ENCODE peak calls at places on chromosomes 2 and 18, in five cellular contexts. Q is upper lobe of right lung; L is CD8-positive, alpha-beta memory T cell; W is aorta; V is CD4-positive, CD25-positive, alpha-beta regulatory T cell. U is an unnamed sample.

GRCh38 chr2:172168917-172169346 is 66.2 kb upstream of the DLX2 start:
- DNase-seq in W (no peak), Q (no peak), V (no peak), L (no peak), U (no peak)

GRCh38 chr18:58674159-58674558 is 2.9 kb downstream of the MALT1 start:
- DNase-seq in W (no peak), L (no peak), Q (no peak), V (no peak), U (no peak)

GRCh38 chr2:196939381-196939780 is 12.9 kb upstream of the PGAP1 start:
- DNase-seq in Q (no peak), V (no peak), W (no peak), L (no peak), U (no peak)

GRCh38 chr18:9826666-9827065 is 59.1 kb upstream of the TXNDC2 start:
- DNase-seq in Q (no peak), W (no peak), V (no peak), L (no peak), U (no peak)

GRCh38 chr18:22765889-22766288 is 167.2 kb upstream of the RBBP8 start:
- DNase-seq in Q (no peak), L (no peak), W (no peak), V (no peak), U (no peak)

GRCh38 chr18:35369126-35369525 is 8.0 kb downstream of the ZNF396 start:
- DNase-seq in V (no peak), L (no peak), W (no peak), Q (no peak), U (no peak)

GRCh38 chr2:10493636-10494281 is 45.6 kb upstream of the ODC1 start:
- DNase-seq in Q (peak; percentile 85), W (no peak), L (peak; percentile 69), V (peak; percentile 88), U (peak; percentile 71)

GRCh38 chr2:8278709-8279354 is 403.0 kb upstream of the ID2 start:
- DNase-seq in Q (no peak), L (no peak), W (no peak), V (no peak), U (no peak)

GRCh38 chr2:238506669-238507068 is 79.9 kb downstream of the ASB1 start:
- DNase-seq in L (no peak), V (no peak), W (no peak), Q (peak; percentile 22), U (no peak)

GRCh38 chr18:73691624-73692023 is 456.0 kb downstream of the FBXO15 start:
- DNase-seq in Q (no peak), W (no peak), L (no peak), V (no peak), U (no peak)

GRCh38 chr2:238009563-238009962 is 42.7 kb downstream of the UBE2F start:
- DNase-seq in Q (no peak), W (no peak), L (no peak), V (no peak), U (no peak)

GRCh38 chr2:241859436-241860183 is 916 bp upstream of the PDCD1 start:
- DNase-seq in Q (peak; percentile 66), L (peak; percentile 44), V (peak; percentile 28), W (peak; percentile 77), U (no peak)

GRCh38 chr2:26754972-26755670 is 9.0 kb upstream of the SLC35F6 start:
- DNase-seq in Q (no peak), L (no peak), W (no peak), V (no peak), U (no peak)

GRCh38 chr2:235244497-235245215 is 249.2 kb upstream of the AGAP1 start:
- DNase-seq in L (no peak), Q (no peak), W (no peak), V (no peak), U (no peak)
- H3K4me3 ChIP-seq in L (no peak overlapping the region), Q (no peak overlapping the region), W (no peak overlapping the region), V (no peak overlapping the region), U (no peak overlapping the region)

DNA sequence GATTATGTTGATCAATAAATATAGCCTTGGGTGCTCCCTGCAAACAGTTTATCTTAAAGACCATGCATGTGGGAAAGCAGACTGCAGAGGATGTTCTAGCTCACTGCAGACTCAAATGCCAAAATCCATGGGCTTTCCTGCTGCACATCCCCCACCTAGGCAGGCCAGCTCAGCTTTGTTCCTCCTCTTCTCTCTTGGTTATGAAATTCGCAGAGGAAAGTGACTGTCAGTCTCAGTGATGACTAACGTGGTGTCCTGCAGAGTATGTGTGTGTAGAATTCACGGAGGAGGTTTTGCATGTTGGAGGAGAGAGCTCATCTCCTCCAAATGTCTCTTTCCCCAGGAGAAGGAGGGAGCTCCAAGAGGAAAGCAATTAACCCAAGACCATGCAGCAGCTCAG is 21.5 kb upstream of the KCNS3 start:
- DNase-seq in L (no peak), V (no peak), Q (no peak), W (no peak), U (no peak)
- H3K27ac ChIP-seq in L (no peak overlapping the region), V (no peak overlapping the region), Q (no peak overlapping the region), W (no peak overlapping the region), U (no peak overlapping the region)

DNA sequence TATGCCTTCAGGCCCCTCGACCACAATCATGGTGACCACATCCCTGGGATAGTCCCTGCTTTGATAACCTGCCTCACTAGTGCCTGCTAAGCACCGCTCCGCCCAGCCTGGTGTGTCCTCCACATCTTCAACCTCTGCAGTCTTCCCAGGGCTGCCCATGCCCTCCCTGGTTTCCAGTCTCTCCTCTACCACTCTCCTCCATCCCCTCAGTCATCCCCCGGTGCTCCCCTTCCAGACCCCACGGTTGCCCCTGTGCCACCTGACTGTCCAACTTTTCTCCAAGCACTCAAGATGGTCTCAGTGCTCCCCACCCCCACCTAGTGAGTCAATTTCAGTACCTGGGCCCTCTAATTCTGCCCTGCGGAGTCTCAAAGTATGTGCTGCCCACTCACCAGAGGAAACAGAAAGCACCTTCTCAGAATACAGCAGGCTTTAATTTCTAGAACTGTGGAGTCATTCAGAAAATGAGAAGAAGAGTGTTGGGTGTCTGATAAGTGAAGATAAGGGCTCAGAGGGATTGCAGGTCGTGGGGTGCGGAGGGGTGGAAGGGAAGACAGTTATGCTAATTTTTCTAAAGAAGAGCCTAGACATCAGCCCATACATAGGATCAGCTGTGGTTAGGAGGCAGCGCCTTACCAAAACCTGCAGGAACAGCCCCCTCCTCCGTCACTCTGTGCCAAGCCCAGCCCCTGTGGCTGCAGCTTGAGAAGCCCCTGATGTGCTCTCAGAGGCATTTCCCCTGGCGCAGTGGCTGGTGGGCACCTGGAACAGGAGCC is 53.6 kb upstream of the CAB39 start:
- DNase-seq in V (no peak), W (no peak), L (no peak), Q (no peak), U (peak; percentile 18)
- H3K4me1 ChIP-seq in V (peaks cover 77% of the 10 kb centered on the region), W (no peaks in the 10 kb centered on the region), L (peaks cover 76% of the 10 kb centered on the region), Q (peaks cover 30% of the 10 kb centered on the region), U (peaks cover 71% of the 10 kb centered on the region)

GRCh38 chr18:21684731-21685130 is 19.8 kb downstream of the ABHD3 start:
- DNase-seq in V (no peak), Q (no peak), L (no peak), W (no peak), U (no peak)
- H3K4me3 ChIP-seq in V (no peak overlapping the region), Q (no peak overlapping the region), L (no peak overlapping the region), W (no peak overlapping the region), U (no peak overlapping the region)

GRCh38 chr2:11750917-11751316 is 4.5 kb downstream of the LPIN1 start:
- DNase-seq in V (no peak), W (no peak), L (peak; percentile 32), Q (no peak), U (no peak)
- H3K27ac ChIP-seq in V (peak overlapping the region; percentile 88), W (no peak overlapping the region), L (peak overlapping the region; percentile 74), Q (peak overlapping the region; percentile 17), U (peak overlapping the region; percentile 81)

GRCh38 chr2:156935611-156936010 is 321.9 kb upstream of the GALNT5 start:
- DNase-seq in W (no peak), L (no peak), Q (no peak), V (no peak), U (no peak)
- H3K4me1 ChIP-seq in W (no peaks in the 10 kb centered on the region), L (no peaks in the 10 kb centered on the region), Q (no peaks in the 10 kb centered on the region), V (no peaks in the 10 kb centered on the region), U (no peaks in the 10 kb centered on the region)

GRCh38 chr2:162242586-162243304 is 500 bp downstream of the FAP start:
- DNase-seq in Q (no peak), V (no peak), W (no peak), L (no peak), U (no peak)
- H3K4me3 ChIP-seq in Q (peak overlapping the region; percentile 23), V (no peak overlapping the region), W (peak overlapping the region; percentile 59), L (no peak overlapping the region), U (no peak overlapping the region)

GRCh38 chr2:128270306-128271185 is 48.1 kb downstream of the HS6ST1 start:
- DNase-seq in V (no peak), L (no peak), Q (peak; percentile 33), W (no peak), U (no peak)

GRCh38 chr2:128271891-128272585 is 46.6 kb downstream of the HS6ST1 start:
- DNase-seq in Q (peak; percentile 52), L (no peak), V (no peak), W (peak; percentile 42), U (no peak)

GRCh38 chr2:128268611-128269357 is 49.9 kb downstream of the HS6ST1 start:
- DNase-seq in Q (peak; percentile 50), W (no peak), L (no peak), V (no peak), U (no peak)

GRCh38 chr2:128271186-128271890 is 47.3 kb downstream of the HS6ST1 start:
- DNase-seq in V (no peak), L (no peak), W (no peak), Q (peak; percentile 57), U (no peak)

GRCh38 chr2:128269358-128270305 is 49.0 kb downstream of the HS6ST1 start:
- DNase-seq in V (no peak), W (peak; percentile 42), Q (peak; percentile 61), L (no peak), U (no peak)
- H3K27ac ChIP-seq in V (no peak overlapping the region), W (no peak overlapping the region), Q (no peak overlapping the region), L (no peak overlapping the region), U (no peak overlapping the region)

GRCh38 chr2:203718087-203718486 is 11.6 kb downstream of the CD28 start:
- DNase-seq in L (peak; percentile 18), Q (no peak), V (peak; percentile 62), W (no peak), U (peak; percentile 49)

GRCh38 chr2:203714112-203714511 is 7.7 kb downstream of the CD28 start:
- DNase-seq in L (no peak), W (peak; percentile 49), Q (no peak), V (no peak), U (no peak)

GRCh38 chr2:203713381-203713780 is 6.9 kb downstream of the CD28 start:
- DNase-seq in L (no peak), V (no peak), W (no peak), Q (no peak), U (no peak)

GRCh38 chr2:203719456-203719855 is 13.0 kb downstream of the CD28 start:
- DNase-seq in L (no peak), V (no peak), W (no peak), Q (no peak), U (no peak)

DNA sequence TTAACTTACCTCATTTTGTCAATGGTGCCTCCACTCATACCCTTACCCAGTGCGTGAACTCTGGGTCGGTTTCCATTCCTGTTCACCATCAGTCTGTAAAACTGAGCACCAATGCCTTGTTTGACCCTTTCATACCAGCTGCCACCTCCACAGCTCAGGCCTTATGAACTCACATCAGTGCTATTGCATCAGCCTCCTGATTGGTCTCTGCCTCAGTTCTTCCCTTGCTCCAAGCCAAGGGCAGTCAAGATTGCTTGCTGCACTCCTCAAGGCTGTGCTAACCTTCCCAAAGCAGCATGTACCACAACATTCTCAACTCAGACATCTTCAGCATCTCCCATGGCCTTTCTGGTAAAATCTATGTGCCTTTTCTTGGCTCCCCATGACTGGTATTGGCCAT is 9.3 kb downstream of the CD28 start:
- DNase-seq in Q (no peak), V (no peak), W (no peak), L (no peak), U (no peak)
- H3K4me1 ChIP-seq in Q (peaks cover 9% of the 10 kb centered on the region), V (peaks cover 98% of the 10 kb centered on the region), W (no peaks in the 10 kb centered on the region), L (peaks cover 98% of the 10 kb centered on the region), U (peaks cover 65% of the 10 kb centered on the region)

U was measured in effector memory CD4-positive, alpha-beta T cell.